ENCODE peak calls at places on chromosomes 1 and 21, in eight cellular contexts. One of them, this sample, is unnamed. For H3K36me3 and H3K4me1, the result is how much of the 10 kb centered on the place peaks cover.

GRCh38 chr1:147071142-147071541 is 101.1 kb downstream of the PRKAB2 start:
- DNase-seq in lung: no peak
- DNase-seq in Peyer's patch: no peak
- DNase-seq in left ventricle myocardium inferior: no peak
- DNase-seq in breast epithelium: no peak
- DNase-seq in Caco-2: no peak
- DNase-seq in K562: no peak
- DNase-seq in GM23338: no peak
- DNase-seq in this sample: no peak

GRCh38 chr1:8120693-8121260 is 94.7 kb upstream of the ERRFI1 start:
- DNase-seq in left ventricle myocardium inferior: no peak
- DNase-seq in GM23338: no peak
- DNase-seq in breast epithelium: no peak
- DNase-seq in K562: no peak
- DNase-seq in Peyer's patch: peak
- DNase-seq in lung: no peak
- DNase-seq in Caco-2: no peak
- DNase-seq in this sample: no peak

GRCh38 chr21:42142141-42142540 is 71.0 kb downstream of the UMODL1 start:
- DNase-seq in left ventricle myocardium inferior: no peak
- DNase-seq in lung: no peak
- DNase-seq in Peyer's patch: no peak
- DNase-seq in Caco-2: no peak
- DNase-seq in K562: no peak
- DNase-seq in GM23338: no peak
- DNase-seq in breast epithelium: no peak
- DNase-seq in this sample: no peak

GRCh38 chr1:207825719-207826556 is 74.1 kb downstream of the CD46 start:
- DNase-seq in K562: peak
- DNase-seq in GM23338: no peak
- DNase-seq in breast epithelium: no peak
- DNase-seq in lung: peak
- DNase-seq in Caco-2: peak
- DNase-seq in left ventricle myocardium inferior: peak
- DNase-seq in Peyer's patch: peak
- DNase-seq in this sample: no peak

GRCh38 chr1:245648749-245649517 is 494.1 kb downstream of the KIF26B start:
- DNase-seq in GM23338: peak
- DNase-seq in left ventricle myocardium inferior: no peak
- DNase-seq in Peyer's patch: no peak
- DNase-seq in K562: no peak
- DNase-seq in Caco-2: no peak
- DNase-seq in lung: no peak
- DNase-seq in breast epithelium: no peak
- DNase-seq in this sample: peak

GRCh38 chr1:31503581-31503980 is 72.7 kb upstream of the TINAGL1 start:
- DNase-seq in Caco-2: no peak
- DNase-seq in breast epithelium: no peak
- DNase-seq in lung: no peak
- DNase-seq in GM23338: no peak
- DNase-seq in left ventricle myocardium inferior: no peak
- DNase-seq in Peyer's patch: no peak
- DNase-seq in K562: no peak
- DNase-seq in this sample: no peak

GRCh38 chr1:56302878-56303277 is 276.5 kb downstream of the PLPP3 start:
- DNase-seq in Peyer's patch: no peak
- DNase-seq in left ventricle myocardium inferior: no peak
- DNase-seq in Caco-2: no peak
- DNase-seq in K562: no peak
- DNase-seq in GM23338: no peak
- DNase-seq in breast epithelium: no peak
- DNase-seq in lung: no peak
- DNase-seq in this sample: no peak

GRCh38 chr1:222979561-222979960 is 163.5 kb downstream of the TLR5 start:
- DNase-seq in left ventricle myocardium inferior: no peak
- DNase-seq in Peyer's patch: no peak
- DNase-seq in Caco-2: no peak
- DNase-seq in GM23338: no peak
- DNase-seq in K562: no peak
- DNase-seq in breast epithelium: no peak
- DNase-seq in lung: no peak
- DNase-seq in this sample: no peak

GRCh38 chr21:36059823-36060158 is 535 bp downstream of the SETD4 start:
- DNase-seq in K562: peak
- DNase-seq in Peyer's patch: no peak
- DNase-seq in GM23338: no peak
- DNase-seq in breast epithelium: no peak
- DNase-seq in Caco-2: peak
- DNase-seq in lung: peak
- DNase-seq in left ventricle myocardium inferior: peak
- DNase-seq in this sample: no peak

GRCh38 chr1:211885746-211886522 is 55.4 kb upstream of the LPGAT1 start:
- DNase-seq in K562: no peak
- DNase-seq in GM23338: peak
- DNase-seq in breast epithelium: no peak
- DNase-seq in Peyer's patch: no peak
- DNase-seq in lung: no peak
- DNase-seq in Caco-2: no peak
- DNase-seq in left ventricle myocardium inferior: no peak
- DNase-seq in this sample: no peak

GRCh38 chr1:22064751-22065402 is 12.4 kb downstream of the CDC42 start:
- DNase-seq in lung: no peak
- DNase-seq in Caco-2: no peak
- DNase-seq in GM23338: peak
- DNase-seq in left ventricle myocardium inferior: no peak
- DNase-seq in breast epithelium: no peak
- DNase-seq in Peyer's patch: no peak
- DNase-seq in K562: no peak
- DNase-seq in this sample: no peak

GRCh38 chr1:8706995-8707396 is 110.4 kb downstream of the RERE start:
- DNase-seq in GM23338: peak
- DNase-seq in breast epithelium: no peak
- DNase-seq in Caco-2: peak
- DNase-seq in Peyer's patch: no peak
- DNase-seq in K562: no peak
- DNase-seq in lung: no peak
- DNase-seq in left ventricle myocardium inferior: no peak
- DNase-seq in this sample: no peak

GRCh38 chr1:36523850-36524249 is 41.1 kb upstream of the CSF3R start:
- DNase-seq in left ventricle myocardium inferior: no peak
- DNase-seq in K562: no peak
- DNase-seq in Peyer's patch: peak
- DNase-seq in breast epithelium: no peak
- DNase-seq in Caco-2: no peak
- DNase-seq in GM23338: peak
- DNase-seq in lung: no peak
- DNase-seq in this sample: peak

GRCh38 chr1:214548988-214549387 is 2.4 kb downstream of the PTPN14 start:
- DNase-seq in Caco-2: no peak
- DNase-seq in breast epithelium: no peak
- DNase-seq in lung: peak
- DNase-seq in K562: no peak
- DNase-seq in left ventricle myocardium inferior: peak
- DNase-seq in GM23338: no peak
- DNase-seq in Peyer's patch: no peak
- DNase-seq in this sample: no peak

GRCh38 chr1:237035759-237036158 is 6.2 kb upstream of the RYR2 start:
- DNase-seq in breast epithelium: no peak
- DNase-seq in lung: no peak
- DNase-seq in left ventricle myocardium inferior: no peak
- DNase-seq in GM23338: no peak
- DNase-seq in Peyer's patch: no peak
- DNase-seq in K562: no peak
- DNase-seq in Caco-2: no peak
- DNase-seq in this sample: no peak

GRCh38 chr1:45325816-45326506 is 734 bp upstream of the HPDL start:
- DNase-seq in Peyer's patch: no peak
- DNase-seq in GM23338: no peak
- DNase-seq in breast epithelium: no peak
- DNase-seq in lung: no peak
- DNase-seq in left ventricle myocardium inferior: no peak
- DNase-seq in Caco-2: no peak
- DNase-seq in K562: peak
- DNase-seq in this sample: no peak

GRCh38 chr1:172283766-172284165 is 136.7 kb upstream of the C1orf105 start:
- DNase-seq in Peyer's patch: no peak
- DNase-seq in Caco-2: no peak
- DNase-seq in breast epithelium: no peak
- DNase-seq in GM23338: no peak
- DNase-seq in left ventricle myocardium inferior: no peak
- DNase-seq in lung: no peak
- DNase-seq in K562: no peak
- DNase-seq in this sample: no peak

GRCh38 chr1:19109545-19109944 is 100.5 kb downstream of the UBR4 start:
- DNase-seq in K562: no peak
- DNase-seq in lung: no peak
- DNase-seq in Caco-2: no peak
- DNase-seq in breast epithelium: no peak
- DNase-seq in left ventricle myocardium inferior: no peak
- DNase-seq in GM23338: no peak
- DNase-seq in Peyer's patch: no peak
- DNase-seq in this sample: no peak

GRCh38 chr1:95321516-95321915 is 87.5 kb downstream of the RWDD3 start:
- DNase-seq in left ventricle myocardium inferior: no peak
- DNase-seq in breast epithelium: no peak
- DNase-seq in Caco-2: no peak
- DNase-seq in Peyer's patch: no peak
- DNase-seq in lung: no peak
- DNase-seq in K562: no peak
- DNase-seq in GM23338: no peak
- DNase-seq in this sample: no peak

DNA sequence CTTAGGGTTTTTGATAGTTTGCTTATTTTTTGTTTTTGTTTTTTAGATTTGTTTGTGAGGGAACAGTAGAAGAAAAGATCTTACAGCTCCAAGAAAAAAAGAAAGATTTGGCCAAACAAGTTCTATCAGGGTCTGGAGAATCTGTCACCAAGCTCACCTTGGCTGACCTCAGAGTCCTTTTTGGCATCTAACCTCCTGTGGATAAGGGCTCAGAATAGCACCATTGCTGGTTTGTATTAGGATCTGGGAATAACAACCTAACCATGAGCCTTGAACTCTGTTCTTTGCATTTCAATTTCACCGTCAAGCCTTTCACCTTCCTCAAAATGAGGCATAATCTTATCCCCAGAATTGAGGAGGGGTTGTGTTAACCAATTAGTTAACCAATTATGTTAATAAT is 20.2 kb downstream of the TRIM45 start:
- DNase-seq in left ventricle myocardium inferior: no peak
- DNase-seq in K562: no peak
- DNase-seq in Peyer's patch: no peak
- DNase-seq in Caco-2: no peak
- DNase-seq in breast epithelium: no peak
- DNase-seq in lung: no peak
- DNase-seq in GM23338: no peak
- DNase-seq in this sample: no peak
- H3K36me3 ChIP-seq in left ventricle myocardium inferior: under half
- H3K36me3 ChIP-seq in K562: half or more
- H3K36me3 ChIP-seq in Peyer's patch: half or more
- H3K36me3 ChIP-seq in Caco-2: under half
- H3K36me3 ChIP-seq in breast epithelium: under half
- H3K36me3 ChIP-seq in lung: under half
- H3K36me3 ChIP-seq in GM23338: half or more
- H3K36me3 ChIP-seq in this sample: half or more

DNA sequence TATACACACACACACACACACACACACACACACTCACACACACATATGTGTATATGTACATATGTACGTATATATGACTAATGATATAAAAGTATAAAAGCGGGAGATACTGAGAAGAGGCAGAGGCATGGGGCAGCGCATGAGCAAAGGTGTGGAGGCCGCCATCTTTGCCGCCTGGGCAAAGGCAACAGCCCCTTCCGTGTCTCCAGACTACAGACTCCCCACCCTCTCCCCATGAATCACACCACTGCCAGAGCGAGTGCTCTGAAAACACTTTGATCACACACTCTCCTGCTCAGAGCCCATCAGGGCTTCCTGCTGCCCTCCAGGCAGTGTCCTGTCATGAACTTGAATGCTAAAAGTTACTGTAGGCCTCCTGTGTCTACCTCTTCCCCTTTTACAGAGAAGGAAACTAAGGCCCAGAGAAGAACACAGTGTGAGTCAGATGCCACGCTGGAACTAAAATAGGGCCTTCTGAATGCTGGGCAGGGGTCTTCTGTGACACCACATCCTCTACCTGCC is 54.7 kb upstream of the SSBP3 start:
- DNase-seq in left ventricle myocardium inferior: no peak
- DNase-seq in breast epithelium: no peak
- DNase-seq in lung: no peak
- DNase-seq in Caco-2: no peak
- DNase-seq in K562: no peak
- DNase-seq in Peyer's patch: no peak
- DNase-seq in GM23338: no peak
- DNase-seq in this sample: no peak
- H3K4me3 ChIP-seq in left ventricle myocardium inferior: no peak
- H3K4me3 ChIP-seq in breast epithelium: no peak
- H3K4me3 ChIP-seq in lung: no peak
- H3K4me3 ChIP-seq in Caco-2: no peak
- H3K4me3 ChIP-seq in K562: no peak
- H3K4me3 ChIP-seq in Peyer's patch: no peak
- H3K4me3 ChIP-seq in GM23338: no peak
- H3K4me3 ChIP-seq in this sample: no peak

GRCh38 chr1:201537467-201537866 is 1.5 kb upstream of the NAV1 start:
- DNase-seq in GM23338: no peak
- DNase-seq in Caco-2: no peak
- DNase-seq in left ventricle myocardium inferior: no peak
- DNase-seq in lung: no peak
- DNase-seq in breast epithelium: no peak
- DNase-seq in K562: no peak
- DNase-seq in Peyer's patch: no peak
- DNase-seq in this sample: no peak

GRCh38 chr1:201535778-201536245 is 3.1 kb upstream of the NAV1 start:
- DNase-seq in GM23338: no peak
- DNase-seq in breast epithelium: no peak
- DNase-seq in Peyer's patch: no peak
- DNase-seq in lung: no peak
- DNase-seq in K562: no peak
- DNase-seq in left ventricle myocardium inferior: no peak
- DNase-seq in Caco-2: no peak
- DNase-seq in this sample: no peak

GRCh38 chr1:201537966-201538617 is 835 bp upstream of the NAV1 start:
- DNase-seq in lung: no peak
- DNase-seq in breast epithelium: no peak
- DNase-seq in K562: no peak
- DNase-seq in left ventricle myocardium inferior: no peak
- DNase-seq in Peyer's patch: no peak
- DNase-seq in GM23338: peak
- DNase-seq in Caco-2: no peak
- DNase-seq in this sample: no peak

GRCh38 chr1:201536542-201536941 is 2.4 kb upstream of the NAV1 start:
- DNase-seq in lung: no peak
- DNase-seq in breast epithelium: no peak
- DNase-seq in GM23338: no peak
- DNase-seq in Peyer's patch: peak
- DNase-seq in Caco-2: no peak
- DNase-seq in K562: no peak
- DNase-seq in left ventricle myocardium inferior: peak
- DNase-seq in this sample: no peak

GRCh38 chr1:201537028-201537427 is 1.9 kb upstream of the NAV1 start:
- DNase-seq in Peyer's patch: no peak
- DNase-seq in lung: no peak
- DNase-seq in K562: no peak
- DNase-seq in GM23338: no peak
- DNase-seq in Caco-2: no peak
- DNase-seq in left ventricle myocardium inferior: no peak
- DNase-seq in breast epithelium: no peak
- DNase-seq in this sample: no peak
- H3K4me1 ChIP-seq in Peyer's patch: under half
- H3K4me1 ChIP-seq in lung: under half
- H3K4me1 ChIP-seq in K562: under half
- H3K4me1 ChIP-seq in GM23338: under half
- H3K4me1 ChIP-seq in Caco-2: under half
- H3K4me1 ChIP-seq in left ventricle myocardium inferior: half or more
- H3K4me1 ChIP-seq in breast epithelium: under half
- H3K4me1 ChIP-seq in this sample: under half

GRCh38 chr21:46208761-46209721 is 19.5 kb downstream of the LSS start:
- DNase-seq in breast epithelium: peak
- DNase-seq in lung: no peak
- DNase-seq in Peyer's patch: no peak
- DNase-seq in Caco-2: no peak
- DNase-seq in K562: no peak
- DNase-seq in left ventricle myocardium inferior: no peak
- DNase-seq in GM23338: no peak
- DNase-seq in this sample: no peak
- H3K36me3 ChIP-seq in breast epithelium: under half
- H3K36me3 ChIP-seq in lung: half or more
- H3K36me3 ChIP-seq in Peyer's patch: half or more
- H3K36me3 ChIP-seq in Caco-2: under half
- H3K36me3 ChIP-seq in K562: half or more
- H3K36me3 ChIP-seq in left ventricle myocardium inferior: half or more
- H3K36me3 ChIP-seq in GM23338: under half
- H3K36me3 ChIP-seq in this sample: half or more

This sample was measured in NT2/D1.